ENCODE peak calls at places on chromosomes 3 and 15, in five cellular contexts. D is activated naive CD4-positive, alpha-beta T cell; Y is PC-3; N is cardiac fibroblast; F is HT1080. B is an unnamed sample.

GRCh38 chr15:57253082-57253481 is 123.2 kb upstream of the CGNL1 start:
- DNase-seq in Y (no peak), N (no peak), F (no peak), D (no peak), B (no peak)

GRCh38 chr3:59133350-59133749 is 83.5 kb upstream of the CFAP20DC start:
- DNase-seq in N (peak; percentile 41), Y (no peak), F (no peak), D (no peak), B (no peak)

GRCh38 chr3:129016366-129016724 is 15.2 kb downstream of the EFCC1 start:
- DNase-seq in Y (peak; percentile 30), D (no peak), F (no peak), N (no peak), B (peak; percentile 26)

GRCh38 chr15:56608140-56608778 is 125.0 kb downstream of the ZNF280D start:
- DNase-seq in Y (no peak), N (no peak), D (no peak), F (peak; percentile 1), B (no peak)

GRCh38 chr15:44038801-44039200 is 156.3 kb downstream of the FRMD5 start:
- DNase-seq in Y (no peak), F (no peak), D (no peak), N (no peak), B (peak; percentile 87)

GRCh38 chr15:90029024-90029423 is 27.9 kb downstream of the ZNF710 start:
- DNase-seq in F (no peak), Y (no peak), N (no peak), D (no peak), B (no peak)

GRCh38 chr15:35736150-35736549 is 190.2 kb upstream of the DPH6 start:
- DNase-seq in N (peak; percentile 56), F (no peak), Y (peak; percentile 86), D (no peak), B (no peak)

GRCh38 chr3:15527031-15527459 is 5.5 kb upstream of the COLQ start:
- DNase-seq in N (no peak), D (no peak), Y (peak; percentile 7), F (peak; percentile 25), B (no peak)